ENCODE peak calls at places on chromosomes 2 and 18, in seven cellular contexts. One of them, this sample, is unnamed. For H3K4me1, the result is how much of the 10 kb centered on the place peaks cover.

GRCh38 chr2:1855150-1855549 is 110.8 kb upstream of the PXDN start:
- DNase-seq in aorta: no peak
- DNase-seq in A549: no peak
- DNase-seq in fibroblast of lung: peak
- DNase-seq in ovary: no peak
- DNase-seq in CD8-positive, alpha-beta memory T cell: no peak
- DNase-seq in cardiac muscle cell: peak
- DNase-seq in this sample: no peak

GRCh38 chr2:234102112-234102511 is 51.6 kb downstream of the SPP2 start:
- DNase-seq in aorta: no peak
- DNase-seq in A549: peak
- DNase-seq in fibroblast of lung: no peak
- DNase-seq in ovary: no peak
- DNase-seq in CD8-positive, alpha-beta memory T cell: no peak
- DNase-seq in cardiac muscle cell: no peak
- DNase-seq in this sample: peak

GRCh38 chr18:47522359-47522758 is 270.9 kb upstream of the SKOR2 start:
- DNase-seq in aorta: no peak
- DNase-seq in A549: no peak
- DNase-seq in fibroblast of lung: no peak
- DNase-seq in ovary: no peak
- DNase-seq in CD8-positive, alpha-beta memory T cell: no peak
- DNase-seq in cardiac muscle cell: no peak
- DNase-seq in this sample: no peak

GRCh38 chr2:5694016-5694690 is 2.0 kb downstream of the SOX11 start:
- DNase-seq in aorta: no peak
- DNase-seq in A549: no peak
- DNase-seq in fibroblast of lung: peak
- DNase-seq in ovary: no peak
- DNase-seq in CD8-positive, alpha-beta memory T cell: no peak
- DNase-seq in cardiac muscle cell: peak
- DNase-seq in this sample: no peak

GRCh38 chr2:159201321-159202063 is 85.0 kb downstream of the WDSUB1 start:
- DNase-seq in aorta: no peak
- DNase-seq in A549: no peak
- DNase-seq in fibroblast of lung: peak
- DNase-seq in ovary: no peak
- DNase-seq in CD8-positive, alpha-beta memory T cell: no peak
- DNase-seq in cardiac muscle cell: peak
- DNase-seq in this sample: no peak

GRCh38 chr18:31657823-31658669 is 26.3 kb downstream of the B4GALT6 start:
- DNase-seq in aorta: no peak
- DNase-seq in A549: no peak
- DNase-seq in fibroblast of lung: no peak
- DNase-seq in ovary: no peak
- DNase-seq in CD8-positive, alpha-beta memory T cell: no peak
- DNase-seq in cardiac muscle cell: no peak
- DNase-seq in this sample: no peak

GRCh38 chr18:46754188-46754587 is 2.7 kb downstream of the ST8SIA5 start:
- DNase-seq in aorta: no peak
- DNase-seq in A549: no peak
- DNase-seq in fibroblast of lung: no peak
- DNase-seq in ovary: no peak
- DNase-seq in CD8-positive, alpha-beta memory T cell: no peak
- DNase-seq in cardiac muscle cell: no peak
- DNase-seq in this sample: no peak

GRCh38 chr2:160324161-160324768 is 124.2 kb upstream of the ITGB6 start:
- DNase-seq in aorta: peak
- DNase-seq in A549: peak
- DNase-seq in fibroblast of lung: peak
- DNase-seq in ovary: peak
- DNase-seq in CD8-positive, alpha-beta memory T cell: peak
- DNase-seq in cardiac muscle cell: peak
- DNase-seq in this sample: peak

GRCh38 chr2:74063486-74063885 is 78.8 kb downstream of the TET3 start:
- DNase-seq in aorta: no peak
- DNase-seq in A549: no peak
- DNase-seq in fibroblast of lung: no peak
- DNase-seq in ovary: no peak
- DNase-seq in CD8-positive, alpha-beta memory T cell: no peak
- DNase-seq in cardiac muscle cell: no peak
- DNase-seq in this sample: no peak

GRCh38 chr2:40197121-40197520 is 254.8 kb downstream of the SLC8A1 start:
- DNase-seq in aorta: no peak
- DNase-seq in A549: no peak
- DNase-seq in fibroblast of lung: no peak
- DNase-seq in ovary: no peak
- DNase-seq in CD8-positive, alpha-beta memory T cell: no peak
- DNase-seq in cardiac muscle cell: no peak
- DNase-seq in this sample: no peak

GRCh38 chr2:118417417-118418125 is 329.3 kb downstream of the INSIG2 start:
- DNase-seq in aorta: no peak
- DNase-seq in A549: no peak
- DNase-seq in fibroblast of lung: peak
- DNase-seq in ovary: no peak
- DNase-seq in CD8-positive, alpha-beta memory T cell: no peak
- DNase-seq in cardiac muscle cell: no peak
- DNase-seq in this sample: no peak

GRCh38 chr2:18435425-18436037 is 124.9 kb downstream of the RDH14 start:
- DNase-seq in aorta: no peak
- DNase-seq in A549: peak
- DNase-seq in fibroblast of lung: peak
- DNase-seq in ovary: no peak
- DNase-seq in CD8-positive, alpha-beta memory T cell: no peak
- DNase-seq in cardiac muscle cell: peak
- DNase-seq in this sample: no peak

GRCh38 chr2:9336209-9336533 is 87.2 kb downstream of the ITGB1BP1 start:
- DNase-seq in aorta: no peak
- DNase-seq in A549: no peak
- DNase-seq in fibroblast of lung: peak
- DNase-seq in ovary: no peak
- DNase-seq in CD8-positive, alpha-beta memory T cell: no peak
- DNase-seq in cardiac muscle cell: peak
- DNase-seq in this sample: no peak

GRCh38 chr2:112777036-112777435 is 7.3 kb downstream of the IL1A start:
- DNase-seq in aorta: no peak
- DNase-seq in A549: no peak
- DNase-seq in fibroblast of lung: no peak
- DNase-seq in ovary: no peak
- DNase-seq in CD8-positive, alpha-beta memory T cell: no peak
- DNase-seq in cardiac muscle cell: no peak
- DNase-seq in this sample: no peak

GRCh38 chr2:73239776-73240175 is 5.7 kb downstream of the CCT7 start:
- DNase-seq in aorta: no peak
- DNase-seq in A549: no peak
- DNase-seq in fibroblast of lung: peak
- DNase-seq in ovary: no peak
- DNase-seq in CD8-positive, alpha-beta memory T cell: no peak
- DNase-seq in cardiac muscle cell: peak
- DNase-seq in this sample: no peak

GRCh38 chr2:2271471-2271941 is 59.6 kb downstream of the MYT1L start:
- DNase-seq in aorta: no peak
- DNase-seq in A549: no peak
- DNase-seq in fibroblast of lung: peak
- DNase-seq in ovary: no peak
- DNase-seq in CD8-positive, alpha-beta memory T cell: no peak
- DNase-seq in cardiac muscle cell: no peak
- DNase-seq in this sample: no peak

GRCh38 chr2:7437716-7438648 is 520.8 kb downstream of the RNF144A start:
- DNase-seq in aorta: no peak
- DNase-seq in A549: no peak
- DNase-seq in fibroblast of lung: no peak
- DNase-seq in ovary: no peak
- DNase-seq in CD8-positive, alpha-beta memory T cell: no peak
- DNase-seq in cardiac muscle cell: no peak
- DNase-seq in this sample: no peak

GRCh38 chr2:184596819-184597411 is 1.4 kb upstream of the ZNF804A start:
- DNase-seq in aorta: no peak
- DNase-seq in A549: no peak
- DNase-seq in fibroblast of lung: peak
- DNase-seq in ovary: no peak
- DNase-seq in CD8-positive, alpha-beta memory T cell: no peak
- DNase-seq in cardiac muscle cell: peak
- DNase-seq in this sample: no peak

GRCh38 chr2:138846216-138846821 is 66.1 kb upstream of the NXPH2 start:
- DNase-seq in aorta: no peak
- DNase-seq in A549: peak
- DNase-seq in fibroblast of lung: peak
- DNase-seq in ovary: no peak
- DNase-seq in CD8-positive, alpha-beta memory T cell: no peak
- DNase-seq in cardiac muscle cell: peak
- DNase-seq in this sample: no peak

GRCh38 chr2:158099716-158100115 is 2.0 kb upstream of the UPP2 start:
- DNase-seq in aorta: no peak
- DNase-seq in A549: peak
- DNase-seq in fibroblast of lung: peak
- DNase-seq in ovary: no peak
- DNase-seq in CD8-positive, alpha-beta memory T cell: no peak
- DNase-seq in cardiac muscle cell: peak
- DNase-seq in this sample: no peak

GRCh38 chr2:127633556-127634065 is 12.3 kb upstream of the GPR17 start:
- DNase-seq in aorta: no peak
- DNase-seq in A549: no peak
- DNase-seq in fibroblast of lung: no peak
- DNase-seq in ovary: no peak
- DNase-seq in CD8-positive, alpha-beta memory T cell: no peak
- DNase-seq in cardiac muscle cell: no peak
- DNase-seq in this sample: no peak

GRCh38 chr2:69992310-69993047 is 31.0 kb upstream of the ASPRV1 start:
- DNase-seq in aorta: peak
- DNase-seq in A549: no peak
- DNase-seq in fibroblast of lung: no peak
- DNase-seq in ovary: peak
- DNase-seq in CD8-positive, alpha-beta memory T cell: no peak
- DNase-seq in cardiac muscle cell: no peak
- DNase-seq in this sample: no peak

GRCh38 chr18:60675801-60676200 is 303.2 kb upstream of the MC4R start:
- DNase-seq in aorta: no peak
- DNase-seq in A549: no peak
- DNase-seq in fibroblast of lung: no peak
- DNase-seq in ovary: no peak
- DNase-seq in CD8-positive, alpha-beta memory T cell: no peak
- DNase-seq in cardiac muscle cell: no peak
- DNase-seq in this sample: no peak

GRCh38 chr2:31522742-31523141 is 58.0 kb downstream of the SRD5A2 start:
- DNase-seq in aorta: no peak
- DNase-seq in A549: no peak
- DNase-seq in fibroblast of lung: peak
- DNase-seq in ovary: no peak
- DNase-seq in CD8-positive, alpha-beta memory T cell: no peak
- DNase-seq in cardiac muscle cell: no peak
- DNase-seq in this sample: no peak

GRCh38 chr2:63051795-63052333 is 1.2 kb downstream of the OTX1 start:
- DNase-seq in aorta: no peak
- DNase-seq in A549: no peak
- DNase-seq in fibroblast of lung: no peak
- DNase-seq in ovary: peak
- DNase-seq in CD8-positive, alpha-beta memory T cell: no peak
- DNase-seq in cardiac muscle cell: no peak
- DNase-seq in this sample: peak
- H3K4me3 ChIP-seq in aorta: no peak
- H3K4me3 ChIP-seq in A549: peak
- H3K4me3 ChIP-seq in fibroblast of lung: no peak
- H3K4me3 ChIP-seq in ovary: no peak
- H3K4me3 ChIP-seq in CD8-positive, alpha-beta memory T cell: no peak
- H3K4me3 ChIP-seq in cardiac muscle cell: no peak
- H3K4me3 ChIP-seq in this sample: peak

DNA sequence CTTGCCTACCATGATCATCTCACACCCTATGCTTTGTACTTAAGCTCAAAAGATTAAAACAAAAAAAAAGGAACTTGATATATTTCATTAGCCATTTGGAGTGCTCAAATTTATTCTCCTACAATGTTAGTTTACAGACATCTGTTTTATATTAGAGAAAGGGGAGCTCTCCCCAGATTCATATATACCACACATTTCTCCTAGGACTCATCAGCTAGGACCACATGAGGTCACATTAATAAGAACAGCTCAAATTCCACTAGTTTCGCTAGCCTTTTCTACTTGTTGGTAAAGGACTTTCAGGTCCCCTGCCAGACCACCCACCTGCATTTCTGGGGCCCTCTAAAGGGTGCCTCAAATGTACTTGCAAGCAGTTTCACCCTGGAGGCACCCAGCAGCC is 151.2 kb upstream of the MMADHC start:
- DNase-seq in aorta: no peak
- DNase-seq in A549: no peak
- DNase-seq in fibroblast of lung: peak
- DNase-seq in ovary: no peak
- DNase-seq in CD8-positive, alpha-beta memory T cell: no peak
- DNase-seq in cardiac muscle cell: no peak
- DNase-seq in this sample: no peak
- H3K4me1 ChIP-seq in aorta: under half
- H3K4me1 ChIP-seq in A549: under half
- H3K4me1 ChIP-seq in fibroblast of lung: under half
- H3K4me1 ChIP-seq in ovary: under half
- H3K4me1 ChIP-seq in CD8-positive, alpha-beta memory T cell: under half
- H3K4me1 ChIP-seq in cardiac muscle cell: under half
- H3K4me1 ChIP-seq in this sample: under half

GRCh38 chr2:88760819-88761598 is 69.5 kb downstream of the RPIA start:
- DNase-seq in aorta: no peak
- DNase-seq in A549: no peak
- DNase-seq in fibroblast of lung: no peak
- DNase-seq in ovary: no peak
- DNase-seq in CD8-positive, alpha-beta memory T cell: no peak
- DNase-seq in cardiac muscle cell: no peak
- DNase-seq in this sample: no peak

GRCh38 chr2:88765154-88765948 is 73.9 kb downstream of the RPIA start:
- DNase-seq in aorta: no peak
- DNase-seq in A549: peak
- DNase-seq in fibroblast of lung: peak
- DNase-seq in ovary: no peak
- DNase-seq in CD8-positive, alpha-beta memory T cell: no peak
- DNase-seq in cardiac muscle cell: peak
- DNase-seq in this sample: no peak

GRCh38 chr2:88764141-88764849 is 72.8 kb downstream of the RPIA start:
- DNase-seq in aorta: no peak
- DNase-seq in A549: no peak
- DNase-seq in fibroblast of lung: no peak
- DNase-seq in ovary: no peak
- DNase-seq in CD8-positive, alpha-beta memory T cell: no peak
- DNase-seq in cardiac muscle cell: no peak
- DNase-seq in this sample: no peak

GRCh38 chr2:88764850-88765153 is 73.3 kb downstream of the RPIA start:
- DNase-seq in aorta: no peak
- DNase-seq in A549: no peak
- DNase-seq in fibroblast of lung: no peak
- DNase-seq in ovary: no peak
- DNase-seq in CD8-positive, alpha-beta memory T cell: no peak
- DNase-seq in cardiac muscle cell: no peak
- DNase-seq in this sample: no peak
- H3K4me3 ChIP-seq in aorta: no peak
- H3K4me3 ChIP-seq in A549: no peak
- H3K4me3 ChIP-seq in fibroblast of lung: no peak
- H3K4me3 ChIP-seq in ovary: no peak
- H3K4me3 ChIP-seq in CD8-positive, alpha-beta memory T cell: no peak
- H3K4me3 ChIP-seq in cardiac muscle cell: peak
- H3K4me3 ChIP-seq in this sample: no peak

DNA sequence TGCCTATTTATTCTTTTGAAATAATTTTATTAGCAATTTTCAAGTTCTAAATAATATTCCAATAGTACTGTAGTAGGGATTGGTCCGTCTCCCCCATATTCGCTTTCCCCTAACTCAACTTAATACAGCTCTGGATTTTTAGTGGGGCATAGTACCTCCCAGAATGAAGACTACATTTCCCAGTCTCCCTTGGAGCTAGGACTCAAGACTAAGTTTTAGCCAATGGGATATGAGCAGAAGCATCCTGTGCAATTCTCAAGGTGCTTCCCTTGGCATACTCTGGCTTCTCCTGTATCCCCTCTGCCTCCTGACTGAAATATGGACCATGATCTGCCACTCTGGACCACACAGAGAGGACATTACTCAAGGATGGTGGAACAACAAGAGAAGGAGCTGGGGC is 24.1 kb downstream of the ST3GAL5 start:
- DNase-seq in aorta: no peak
- DNase-seq in A549: no peak
- DNase-seq in fibroblast of lung: no peak
- DNase-seq in ovary: no peak
- DNase-seq in CD8-positive, alpha-beta memory T cell: no peak
- DNase-seq in cardiac muscle cell: no peak
- DNase-seq in this sample: no peak
- H3K4me1 ChIP-seq in aorta: under half
- H3K4me1 ChIP-seq in A549: under half
- H3K4me1 ChIP-seq in fibroblast of lung: under half
- H3K4me1 ChIP-seq in ovary: under half
- H3K4me1 ChIP-seq in CD8-positive, alpha-beta memory T cell: under half
- H3K4me1 ChIP-seq in cardiac muscle cell: under half
- H3K4me1 ChIP-seq in this sample: under half

This sample was measured in Caco-2.